ENCODE peak calls at places on chromosomes 12 and 14, in nine cellular contexts. One of them, this sample, is unnamed.

GRCh38 chr12:94157891-94158495 is 9.6 kb downstream of the PLXNC1 start:
- DNase-seq in SK-N-SH: no peak
- DNase-seq in tibial artery: no peak
- DNase-seq in bronchial epithelial cell: no peak
- DNase-seq in GM12864: no peak
- DNase-seq in GM12878: peak; percentile 59
- DNase-seq in WERI-Rb-1: no peak
- DNase-seq in mucosa of descending colon: no peak
- DNase-seq in AG10803: no peak
- DNase-seq in this sample: peak; percentile 62

GRCh38 chr14:58716706-58717105 is 78.9 kb downstream of the DACT1 start:
- DNase-seq in SK-N-SH: no peak
- DNase-seq in tibial artery: no peak
- DNase-seq in bronchial epithelial cell: no peak
- DNase-seq in GM12864: no peak
- DNase-seq in GM12878: no peak
- DNase-seq in WERI-Rb-1: no peak
- DNase-seq in mucosa of descending colon: no peak
- DNase-seq in AG10803: no peak
- DNase-seq in this sample: peak; percentile 45

GRCh38 chr12:99442758-99443157 is 204.8 kb upstream of the GARIN6 start:
- DNase-seq in SK-N-SH: no peak
- DNase-seq in tibial artery: no peak
- DNase-seq in bronchial epithelial cell: no peak
- DNase-seq in GM12864: no peak
- DNase-seq in GM12878: no peak
- DNase-seq in WERI-Rb-1: no peak
- DNase-seq in mucosa of descending colon: no peak
- DNase-seq in AG10803: no peak
- DNase-seq in this sample: no peak

GRCh38 chr14:22264759-22265158 is 324.3 kb downstream of the DAD1 start:
- DNase-seq in SK-N-SH: no peak
- DNase-seq in tibial artery: no peak
- DNase-seq in bronchial epithelial cell: no peak
- DNase-seq in GM12864: no peak
- DNase-seq in GM12878: no peak
- DNase-seq in WERI-Rb-1: no peak
- DNase-seq in mucosa of descending colon: no peak
- DNase-seq in AG10803: no peak
- DNase-seq in this sample: no peak

GRCh38 chr12:9925746-9926393 is 6.3 kb downstream of the CLEC2A start:
- DNase-seq in SK-N-SH: peak; percentile 7
- DNase-seq in tibial artery: no peak
- DNase-seq in bronchial epithelial cell: peak; percentile 56
- DNase-seq in GM12864: no peak
- DNase-seq in GM12878: no peak
- DNase-seq in WERI-Rb-1: peak; percentile 15
- DNase-seq in mucosa of descending colon: no peak
- DNase-seq in AG10803: peak; percentile 53
- DNase-seq in this sample: peak; percentile 69

GRCh38 chr12:130049666-130050065 is 112.6 kb upstream of the FZD10 start:
- DNase-seq in SK-N-SH: no peak
- DNase-seq in tibial artery: no peak
- DNase-seq in bronchial epithelial cell: peak; percentile 15
- DNase-seq in GM12864: no peak
- DNase-seq in GM12878: no peak
- DNase-seq in WERI-Rb-1: peak; percentile 68
- DNase-seq in mucosa of descending colon: no peak
- DNase-seq in AG10803: no peak
- DNase-seq in this sample: no peak

GRCh38 chr14:86787782-86788181 is 1205.2 kb downstream of the GALC start:
- DNase-seq in SK-N-SH: no peak
- DNase-seq in tibial artery: no peak
- DNase-seq in bronchial epithelial cell: no peak
- DNase-seq in GM12864: no peak
- DNase-seq in GM12878: no peak
- DNase-seq in WERI-Rb-1: peak; percentile 25
- DNase-seq in mucosa of descending colon: no peak
- DNase-seq in AG10803: peak; percentile 61
- DNase-seq in this sample: peak; percentile 35

GRCh38 chr14:104771374-104771773 is 18.4 kb downstream of the SIVA1 start:
- DNase-seq in SK-N-SH: no peak
- DNase-seq in tibial artery: no peak
- DNase-seq in bronchial epithelial cell: no peak
- DNase-seq in GM12864: no peak
- DNase-seq in GM12878: no peak
- DNase-seq in WERI-Rb-1: no peak
- DNase-seq in mucosa of descending colon: no peak
- DNase-seq in AG10803: no peak
- DNase-seq in this sample: no peak

GRCh38 chr14:53894456-53894855 is 62.2 kb downstream of the BMP4 start:
- DNase-seq in SK-N-SH: no peak
- DNase-seq in tibial artery: no peak
- DNase-seq in bronchial epithelial cell: peak; percentile 24
- DNase-seq in GM12864: peak; percentile 29
- DNase-seq in GM12878: no peak
- DNase-seq in WERI-Rb-1: no peak
- DNase-seq in mucosa of descending colon: no peak
- DNase-seq in AG10803: peak; percentile 71
- DNase-seq in this sample: peak; percentile 49

GRCh38 chr12:131808744-131809371 is 19.3 kb upstream of the MMP17 start:
- DNase-seq in SK-N-SH: no peak
- DNase-seq in tibial artery: no peak
- DNase-seq in bronchial epithelial cell: no peak
- DNase-seq in GM12864: no peak
- DNase-seq in GM12878: peak; percentile 7
- DNase-seq in WERI-Rb-1: no peak
- DNase-seq in mucosa of descending colon: peak; percentile 71
- DNase-seq in AG10803: no peak
- DNase-seq in this sample: peak; percentile 47

GRCh38 chr12:89135976-89136634 is 216.2 kb downstream of the DUSP6 start:
- DNase-seq in SK-N-SH: no peak
- DNase-seq in tibial artery: no peak
- DNase-seq in bronchial epithelial cell: peak; percentile 92
- DNase-seq in GM12864: no peak
- DNase-seq in GM12878: no peak
- DNase-seq in WERI-Rb-1: no peak
- DNase-seq in mucosa of descending colon: no peak
- DNase-seq in AG10803: peak; percentile 38
- DNase-seq in this sample: no peak

DNA sequence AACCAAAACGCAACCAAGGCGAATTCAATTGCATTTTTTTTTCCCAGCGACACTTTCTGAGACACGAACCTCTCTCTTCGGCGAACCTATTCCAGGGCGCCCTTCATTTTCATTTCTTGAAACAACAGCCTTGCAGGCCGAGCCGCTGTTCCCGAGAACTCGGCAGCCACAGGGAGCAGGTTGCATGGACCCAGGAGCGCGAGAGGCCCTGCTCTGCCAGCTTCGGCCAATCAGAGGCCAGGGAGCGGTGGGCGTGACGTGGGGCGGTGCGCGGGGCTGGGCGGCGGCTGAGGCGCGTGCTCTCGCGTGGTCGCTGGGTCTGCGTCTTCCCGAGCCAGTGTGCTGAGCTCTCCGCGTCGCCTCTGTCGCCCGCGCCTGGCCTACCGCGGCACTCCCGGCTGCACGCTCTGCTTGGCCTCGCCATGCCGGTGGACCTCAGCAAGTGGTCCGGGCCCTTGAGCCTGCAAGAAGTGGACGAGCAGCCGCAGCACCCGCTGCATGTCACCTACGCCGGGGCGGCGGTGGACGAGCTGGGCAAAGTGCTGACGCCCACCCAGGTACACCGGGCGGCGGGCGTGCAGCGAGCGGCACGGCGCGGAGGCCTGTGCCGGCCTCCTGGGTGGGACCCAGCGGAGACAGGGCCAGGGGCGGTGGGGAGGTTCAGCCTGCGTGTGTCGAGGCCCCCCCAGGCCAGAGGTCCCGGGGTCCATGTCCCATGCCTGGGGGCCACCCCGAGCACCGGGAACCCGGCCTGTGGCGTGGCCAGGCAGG is at the start of gene PEBP1:
- DNase-seq in SK-N-SH: peak; percentile 97
- DNase-seq in tibial artery: peak; percentile 95
- DNase-seq in bronchial epithelial cell: peak; percentile 76
- DNase-seq in GM12864: peak; percentile 72
- DNase-seq in GM12878: peak; percentile 77
- DNase-seq in WERI-Rb-1: peak; percentile 85
- DNase-seq in mucosa of descending colon: peak; percentile 98
- DNase-seq in AG10803: peak; percentile 92
- DNase-seq in this sample: peak; percentile 92
- TF ChIP-seq CTCF in SK-N-SH: no peak
- TF ChIP-seq CTCF in tibial artery: no peak
- TF ChIP-seq CTCF in bronchial epithelial cell: no peak
- TF ChIP-seq CTCF in GM12864: no peak
- TF ChIP-seq CTCF in GM12878: no peak
- TF ChIP-seq CTCF in WERI-Rb-1: no peak
- TF ChIP-seq CTCF in mucosa of descending colon: no peak
- TF ChIP-seq CTCF in AG10803: no peak
- TF ChIP-seq CTCF in this sample: no peak

GRCh38 chr14:91350483-91350812 is 67.2 kb downstream of the CCDC88C start:
- DNase-seq in SK-N-SH: no peak
- DNase-seq in tibial artery: no peak
- DNase-seq in bronchial epithelial cell: no peak
- DNase-seq in GM12864: no peak
- DNase-seq in GM12878: no peak
- DNase-seq in WERI-Rb-1: no peak
- DNase-seq in mucosa of descending colon: no peak
- DNase-seq in AG10803: no peak
- DNase-seq in this sample: no peak
- H3K4me3 ChIP-seq in SK-N-SH: no peak overlapping the region
- H3K4me3 ChIP-seq in tibial artery: peak overlapping the region; percentile 36
- H3K4me3 ChIP-seq in bronchial epithelial cell: no peak overlapping the region
- H3K4me3 ChIP-seq in GM12864: peak overlapping the region; percentile 20
- H3K4me3 ChIP-seq in GM12878: peak overlapping the region; percentile 38
- H3K4me3 ChIP-seq in WERI-Rb-1: no peak overlapping the region
- H3K4me3 ChIP-seq in mucosa of descending colon: no peak overlapping the region
- H3K4me3 ChIP-seq in AG10803: no peak overlapping the region
- H3K4me3 ChIP-seq in this sample: no peak overlapping the region

DNA sequence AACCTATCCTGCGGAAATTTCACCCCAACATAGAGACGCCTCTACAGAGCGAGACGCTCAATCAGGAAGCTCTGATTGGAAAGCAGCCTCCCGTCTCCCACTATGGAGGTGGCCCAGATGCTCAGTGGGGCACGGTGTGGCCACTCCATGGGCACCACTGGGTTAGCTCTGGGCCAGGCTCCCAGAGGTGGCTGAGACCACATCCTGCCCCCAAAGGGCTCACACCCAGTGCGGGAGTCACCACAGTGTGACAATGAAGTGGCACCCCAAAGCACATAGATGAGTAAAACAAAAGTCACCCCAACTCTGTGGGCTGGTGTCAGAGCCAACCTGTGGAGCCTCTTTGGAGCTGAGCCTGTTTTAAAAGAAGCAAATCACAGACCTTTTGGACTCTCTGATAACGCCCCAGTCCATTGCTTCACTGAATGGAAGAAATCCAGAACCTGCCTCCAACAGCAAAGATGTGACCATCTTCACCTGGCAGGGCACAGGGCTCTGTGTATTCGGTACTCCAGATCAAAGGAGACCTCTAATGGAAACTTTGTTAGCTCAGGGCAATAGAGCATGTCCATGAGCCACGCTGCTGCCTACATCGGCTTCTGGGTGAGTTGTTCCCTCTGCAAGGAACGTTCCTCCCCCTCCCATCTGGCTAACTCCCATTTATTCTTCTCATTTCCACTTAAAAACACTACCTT is 19.6 kb downstream of the CLMN start:
- DNase-seq in SK-N-SH: no peak
- DNase-seq in tibial artery: no peak
- DNase-seq in bronchial epithelial cell: no peak
- DNase-seq in GM12864: no peak
- DNase-seq in GM12878: no peak
- DNase-seq in WERI-Rb-1: no peak
- DNase-seq in mucosa of descending colon: no peak
- DNase-seq in AG10803: no peak
- DNase-seq in this sample: no peak
- TF ChIP-seq CTCF in SK-N-SH: no peak
- TF ChIP-seq CTCF in tibial artery: no peak
- TF ChIP-seq CTCF in bronchial epithelial cell: no peak
- TF ChIP-seq CTCF in GM12864: no peak
- TF ChIP-seq CTCF in GM12878: no peak
- TF ChIP-seq CTCF in WERI-Rb-1: no peak
- TF ChIP-seq CTCF in mucosa of descending colon: no peak
- TF ChIP-seq CTCF in AG10803: no peak
- TF ChIP-seq CTCF in this sample: no peak

GRCh38 chr12:119802472-119802871 is 74.6 kb downstream of the CIT start:
- DNase-seq in SK-N-SH: no peak
- DNase-seq in tibial artery: peak; percentile 59
- DNase-seq in bronchial epithelial cell: no peak
- DNase-seq in GM12864: no peak
- DNase-seq in GM12878: no peak
- DNase-seq in WERI-Rb-1: no peak
- DNase-seq in mucosa of descending colon: no peak
- DNase-seq in AG10803: peak; percentile 86
- DNase-seq in this sample: peak; percentile 45

GRCh38 chr12:119804011-119804641 is 73.0 kb downstream of the CIT start:
- DNase-seq in SK-N-SH: peak; percentile 86
- DNase-seq in tibial artery: peak; percentile 30
- DNase-seq in bronchial epithelial cell: peak; percentile 78
- DNase-seq in GM12864: no peak
- DNase-seq in GM12878: no peak
- DNase-seq in WERI-Rb-1: peak; percentile 78
- DNase-seq in mucosa of descending colon: no peak
- DNase-seq in AG10803: peak; percentile 72
- DNase-seq in this sample: peak; percentile 54

GRCh38 chr12:119808441-119808840 is 68.7 kb downstream of the CIT start:
- DNase-seq in SK-N-SH: no peak
- DNase-seq in tibial artery: no peak
- DNase-seq in bronchial epithelial cell: peak; percentile 53
- DNase-seq in GM12864: no peak
- DNase-seq in GM12878: no peak
- DNase-seq in WERI-Rb-1: no peak
- DNase-seq in mucosa of descending colon: no peak
- DNase-seq in AG10803: peak; percentile 47
- DNase-seq in this sample: no peak

GRCh38 chr12:119807380-119807779 is 69.7 kb downstream of the CIT start:
- DNase-seq in SK-N-SH: no peak
- DNase-seq in tibial artery: no peak
- DNase-seq in bronchial epithelial cell: no peak
- DNase-seq in GM12864: no peak
- DNase-seq in GM12878: no peak
- DNase-seq in WERI-Rb-1: no peak
- DNase-seq in mucosa of descending colon: no peak
- DNase-seq in AG10803: no peak
- DNase-seq in this sample: no peak

DNA sequence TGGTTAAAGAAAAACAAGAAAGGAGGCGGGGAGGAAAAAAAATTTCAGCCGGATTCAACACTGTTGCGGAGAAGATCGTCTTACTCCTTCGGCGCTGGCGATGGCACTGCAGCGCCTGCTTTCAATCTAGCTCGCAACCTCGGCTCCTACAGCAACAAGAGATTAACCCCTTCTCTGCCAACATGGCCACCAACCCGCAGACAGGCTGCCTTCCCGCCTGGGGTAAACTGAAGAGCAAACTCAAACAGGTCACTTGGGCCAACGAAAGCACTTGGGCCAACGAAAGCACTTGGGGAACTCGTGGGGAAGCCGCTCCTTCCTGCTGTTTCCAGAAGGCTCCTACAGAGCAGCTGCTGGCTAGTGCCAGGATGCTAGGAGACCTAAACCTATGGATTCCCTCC is 73.7 kb downstream of the CIT start:
- DNase-seq in SK-N-SH: peak; percentile 41
- DNase-seq in tibial artery: peak; percentile 22
- DNase-seq in bronchial epithelial cell: peak; percentile 13
- DNase-seq in GM12864: no peak
- DNase-seq in GM12878: no peak
- DNase-seq in WERI-Rb-1: no peak
- DNase-seq in mucosa of descending colon: no peak
- DNase-seq in AG10803: peak; percentile 77
- DNase-seq in this sample: peak; percentile 77
- H3K4me3 ChIP-seq in SK-N-SH: no peak overlapping the region
- H3K4me3 ChIP-seq in tibial artery: peak overlapping the region; percentile 51
- H3K4me3 ChIP-seq in bronchial epithelial cell: peak overlapping the region; percentile 31
- H3K4me3 ChIP-seq in GM12864: no peak overlapping the region
- H3K4me3 ChIP-seq in GM12878: no peak overlapping the region
- H3K4me3 ChIP-seq in WERI-Rb-1: no peak overlapping the region
- H3K4me3 ChIP-seq in mucosa of descending colon: no peak overlapping the region
- H3K4me3 ChIP-seq in AG10803: peak overlapping the region; percentile 79
- H3K4me3 ChIP-seq in this sample: peak overlapping the region; percentile 56